ENCODE peak calls at places on chromosomes 16 and 17, in six cellular contexts. One of them, this sample, is unnamed.

GRCh38 chr17:11035681-11036080 is 197.8 kb upstream of the PIRT start:
- DNase-seq in BE2C: no peak
- DNase-seq in AG04450: no peak
- DNase-seq in cardiac muscle cell: no peak
- DNase-seq in BJ: no peak
- DNase-seq in left ventricle myocardium inferior: no peak
- DNase-seq in this sample: no peak

GRCh38 chr17:8332688-8333087 is 7.0 kb upstream of the ODF4 start:
- DNase-seq in AG04450: no peak
- DNase-seq in BJ: no peak
- DNase-seq in BE2C: peak
- DNase-seq in left ventricle myocardium inferior: peak
- DNase-seq in cardiac muscle cell: peak
- DNase-seq in this sample: no peak

GRCh38 chr16:4064950-4065352 is 51.3 kb downstream of the ADCY9 start:
- DNase-seq in BE2C: no peak
- DNase-seq in cardiac muscle cell: no peak
- DNase-seq in BJ: no peak
- DNase-seq in AG04450: no peak
- DNase-seq in left ventricle myocardium inferior: no peak
- DNase-seq in this sample: no peak

GRCh38 chr16:17336501-17336900 is 134.3 kb downstream of the XYLT1 start:
- DNase-seq in AG04450: no peak
- DNase-seq in left ventricle myocardium inferior: no peak
- DNase-seq in BJ: no peak
- DNase-seq in cardiac muscle cell: no peak
- DNase-seq in BE2C: no peak
- DNase-seq in this sample: no peak

GRCh38 chr17:72764632-72765041 is 327.9 kb downstream of the SLC39A11 start:
- DNase-seq in AG04450: peak
- DNase-seq in BE2C: no peak
- DNase-seq in left ventricle myocardium inferior: no peak
- DNase-seq in BJ: no peak
- DNase-seq in cardiac muscle cell: no peak
- DNase-seq in this sample: peak

GRCh38 chr16:72723781-72724180 is 324.1 kb downstream of the ZFHX3 start:
- DNase-seq in left ventricle myocardium inferior: no peak
- DNase-seq in BE2C: no peak
- DNase-seq in BJ: no peak
- DNase-seq in AG04450: peak
- DNase-seq in cardiac muscle cell: no peak
- DNase-seq in this sample: peak

GRCh38 chr17:19672009-19672837 is 23.7 kb downstream of the ALDH3A2 start:
- DNase-seq in BJ: no peak
- DNase-seq in BE2C: no peak
- DNase-seq in cardiac muscle cell: no peak
- DNase-seq in left ventricle myocardium inferior: peak
- DNase-seq in AG04450: no peak
- DNase-seq in this sample: no peak

GRCh38 chr17:20999044-20999573 is 43.7 kb downstream of the USP22 start:
- DNase-seq in BJ: no peak
- DNase-seq in cardiac muscle cell: no peak
- DNase-seq in AG04450: no peak
- DNase-seq in BE2C: no peak
- DNase-seq in left ventricle myocardium inferior: no peak
- DNase-seq in this sample: no peak

GRCh38 chr16:65070831-65071230 is 51.0 kb downstream of the CDH11 start:
- DNase-seq in left ventricle myocardium inferior: peak
- DNase-seq in BJ: peak
- DNase-seq in cardiac muscle cell: peak
- DNase-seq in BE2C: peak
- DNase-seq in AG04450: peak
- DNase-seq in this sample: peak

GRCh38 chr17:19371259-19372003 is 6.9 kb upstream of the MAPK7 start:
- DNase-seq in cardiac muscle cell: no peak
- DNase-seq in BJ: no peak
- DNase-seq in left ventricle myocardium inferior: no peak
- DNase-seq in BE2C: no peak
- DNase-seq in AG04450: no peak
- DNase-seq in this sample: no peak

GRCh38 chr17:2635675-2636074 is 42.2 kb downstream of the PAFAH1B1 start:
- DNase-seq in AG04450: no peak
- DNase-seq in cardiac muscle cell: no peak
- DNase-seq in BE2C: no peak
- DNase-seq in left ventricle myocardium inferior: no peak
- DNase-seq in BJ: no peak
- DNase-seq in this sample: no peak

GRCh38 chr17:68600123-68600880 is 865 bp downstream of the FAM20A start:
- DNase-seq in cardiac muscle cell: peak
- DNase-seq in BJ: no peak
- DNase-seq in left ventricle myocardium inferior: peak
- DNase-seq in AG04450: no peak
- DNase-seq in BE2C: peak
- DNase-seq in this sample: no peak

GRCh38 chr17:47278561-47278960 is 24.9 kb downstream of the ITGB3 start:
- DNase-seq in BJ: no peak
- DNase-seq in left ventricle myocardium inferior: no peak
- DNase-seq in AG04450: no peak
- DNase-seq in cardiac muscle cell: no peak
- DNase-seq in BE2C: no peak
- DNase-seq in this sample: no peak

GRCh38 chr17:50037321-50038107 is 18.4 kb upstream of the ITGA3 start:
- DNase-seq in BJ: no peak
- DNase-seq in BE2C: no peak
- DNase-seq in AG04450: no peak
- DNase-seq in left ventricle myocardium inferior: peak
- DNase-seq in cardiac muscle cell: no peak
- DNase-seq in this sample: no peak

GRCh38 chr17:71115669-71115972 is 946.3 kb downstream of the KCNJ2 start:
- DNase-seq in cardiac muscle cell: no peak
- DNase-seq in left ventricle myocardium inferior: no peak
- DNase-seq in BE2C: no peak
- DNase-seq in AG04450: no peak
- DNase-seq in BJ: no peak
- DNase-seq in this sample: no peak

GRCh38 chr16:31134625-31135534 is 647 bp downstream of the PRSS8 start:
- DNase-seq in left ventricle myocardium inferior: no peak
- DNase-seq in BE2C: peak
- DNase-seq in cardiac muscle cell: peak
- DNase-seq in AG04450: no peak
- DNase-seq in BJ: no peak
- DNase-seq in this sample: no peak
- H3K4me3 ChIP-seq in left ventricle myocardium inferior: no peak
- H3K4me3 ChIP-seq in BE2C: peak
- H3K4me3 ChIP-seq in cardiac muscle cell: peak
- H3K4me3 ChIP-seq in AG04450: no peak
- H3K4me3 ChIP-seq in BJ: no peak
- H3K4me3 ChIP-seq in this sample: no peak

GRCh38 chr16:57863434-57864160 is 61.3 kb upstream of the KIFC3 start:
- DNase-seq in BE2C: peak
- DNase-seq in AG04450: peak
- DNase-seq in cardiac muscle cell: peak
- DNase-seq in BJ: peak
- DNase-seq in left ventricle myocardium inferior: peak
- DNase-seq in this sample: peak
- TF ChIP-seq CTCF in BE2C: peak
- TF ChIP-seq CTCF in AG04450: peak
- TF ChIP-seq CTCF in cardiac muscle cell: peak
- TF ChIP-seq CTCF in BJ: peak
- TF ChIP-seq CTCF in left ventricle myocardium inferior: peak
- TF ChIP-seq CTCF in this sample: peak

GRCh38 chr16:9099131-9099625 is 7.7 kb downstream of the HAPSTR1 start:
- DNase-seq in BE2C: no peak
- DNase-seq in AG04450: no peak
- DNase-seq in cardiac muscle cell: no peak
- DNase-seq in BJ: no peak
- DNase-seq in left ventricle myocardium inferior: no peak
- DNase-seq in this sample: no peak
- H3K4me3 ChIP-seq in BE2C: no peak
- H3K4me3 ChIP-seq in AG04450: no peak
- H3K4me3 ChIP-seq in cardiac muscle cell: no peak
- H3K4me3 ChIP-seq in BJ: no peak
- H3K4me3 ChIP-seq in left ventricle myocardium inferior: peak
- H3K4me3 ChIP-seq in this sample: no peak

DNA sequence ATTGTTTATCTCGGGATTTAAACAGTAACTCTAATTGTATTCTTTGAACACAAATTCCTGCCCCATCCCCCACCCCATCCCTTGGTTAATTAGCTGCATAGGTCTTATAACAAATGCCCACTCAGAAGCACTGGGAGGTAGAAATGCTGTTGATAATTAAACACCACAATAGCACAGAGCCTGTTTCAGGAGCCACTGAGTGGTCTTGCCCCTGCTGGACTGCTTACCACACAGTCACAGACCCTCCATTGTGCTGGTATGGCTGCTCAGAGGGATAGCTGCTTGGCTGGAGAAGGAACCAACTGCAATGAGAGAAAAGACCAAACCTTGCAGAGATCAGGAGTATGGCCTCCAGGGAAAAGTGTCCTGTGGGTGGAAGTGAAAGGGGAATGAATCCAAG is 214.1 kb downstream of the ANKFN1 start:
- DNase-seq in cardiac muscle cell: no peak
- DNase-seq in AG04450: no peak
- DNase-seq in BJ: no peak
- DNase-seq in left ventricle myocardium inferior: no peak
- DNase-seq in BE2C: no peak
- DNase-seq in this sample: no peak
- TF ChIP-seq CTCF in cardiac muscle cell: no peak
- TF ChIP-seq CTCF in AG04450: no peak
- TF ChIP-seq CTCF in BJ: no peak
- TF ChIP-seq CTCF in left ventricle myocardium inferior: no peak
- TF ChIP-seq CTCF in BE2C: no peak
- TF ChIP-seq CTCF in this sample: no peak

GRCh38 chr17:74211929-74212261 is 1.5 kb upstream of the TTYH2 start:
- DNase-seq in AG04450: no peak
- DNase-seq in BE2C: no peak
- DNase-seq in BJ: no peak
- DNase-seq in cardiac muscle cell: no peak
- DNase-seq in left ventricle myocardium inferior: no peak
- DNase-seq in this sample: no peak
- H3K4me3 ChIP-seq in AG04450: peak
- H3K4me3 ChIP-seq in BE2C: no peak
- H3K4me3 ChIP-seq in BJ: peak
- H3K4me3 ChIP-seq in cardiac muscle cell: no peak
- H3K4me3 ChIP-seq in left ventricle myocardium inferior: peak
- H3K4me3 ChIP-seq in this sample: peak